ENCODE peak calls at places on chromosomes 4 and X, in four cellular contexts. J is NAMALWA; M is activated naive CD8-positive, alpha-beta T cell treated with anti-CD3 and anti-CD28 coated beads, Interleukin-2, amount 50 U/mL, for 16 hours; E is C1 segment of cervical spinal cord. B is an unnamed sample.

GRCh38 chr4:78768447-78769177 is 7.5 kb upstream of the BMP2K start:
- DNase-seq in J (no peak), E (no peak), M (no peak), B (no peak)

GRCh38 chr4:121662225-121662624 is 34.6 kb downstream of the ANXA5 start:
- DNase-seq in E (no peak), J (no peak), M (no peak), B (no peak)

GRCh38 chrX:134727363-134727762 is 69.1 kb upstream of the PLAC1 start:
- DNase-seq in J (peak), M (no peak), E (no peak), B (no peak)

GRCh38 chr4:128298129-128298758 is 10.6 kb upstream of the PGRMC2 start:
- DNase-seq in J (no peak), E (no peak), M (no peak), B (no peak)

GRCh38 chrX:51891821-51892551 is 1.4 kb upstream of the MAGED1 start:
- DNase-seq in J (peak), M (no peak), E (no peak), B (no peak)

GRCh38 chrX:150525061-150525919 is 43.1 kb upstream of the MTM1 start:
- DNase-seq in E (no peak), M (no peak), J (no peak), B (no peak)

GRCh38 chr4:42152507-42153504 is at the start of gene BEND4:
- DNase-seq in J (peak), M (no peak), E (no peak), B (no peak)

GRCh38 chrX:133786382-133786781 is 199.0 kb downstream of the GPC3 start:
- DNase-seq in E (no peak), J (no peak), M (no peak), B (no peak)

GRCh38 chr4:165986956-165987698 is 114.1 kb downstream of the TLL1 start:
- DNase-seq in J (no peak), M (no peak), E (no peak), B (no peak)

GRCh38 chrX:68304602-68305001 is 128.7 kb downstream of the OPHN1 start:
- DNase-seq in E (no peak), M (no peak), J (no peak), B (no peak)

GRCh38 chr4:103030791-103031190 is 11.3 kb upstream of the SLC9B1 start:
- DNase-seq in M (no peak), J (no peak), E (no peak), B (no peak)

GRCh38 chr4:113445286-113445685 is 316.3 kb downstream of the CAMK2D start:
- DNase-seq in J (no peak), E (no peak), M (no peak), B (no peak)

GRCh38 chr4:98232202-98232601 is 29.0 kb upstream of the RAP1GDS1 start:
- DNase-seq in E (no peak), M (no peak), J (peak), B (no peak)

GRCh38 chr4:169345207-169345788 is 74.5 kb upstream of the SH3RF1 start:
- DNase-seq in J (no peak), M (no peak), E (no peak), B (no peak)

GRCh38 chrX:57902633-57903032 is 7.6 kb downstream of the ZXDA start:
- DNase-seq in E (no peak), M (no peak), J (peak), B (no peak)

GRCh38 chr4:17932041-17932440 is 89.5 kb downstream of the LCORL start:
- DNase-seq in J (no peak), M (no peak), E (no peak), B (no peak)

GRCh38 chr4:114727426-114727825 is 128.8 kb downstream of the UGT8 start:
- DNase-seq in M (no peak), E (no peak), J (no peak), B (no peak)

B was measured in prostate gland.